ENCODE peak calls at places on chromosomes 1 and 21, in eight cellular contexts. One of them, this sample, is unnamed.

GRCh38 chr1:225737179-225737578 is 40.4 kb upstream of the SRP9 start:
- DNase-seq in pancreas: no peak
- DNase-seq in GM13977: no peak
- DNase-seq in endothelial cell: no peak
- DNase-seq in mammary epithelial cell: peak
- DNase-seq in CD8-positive, alpha-beta T cell: no peak
- DNase-seq in tibial nerve: no peak
- DNase-seq in fibroblast of the aortic adventitia: no peak
- DNase-seq in this sample: no peak

GRCh38 chr1:86507935-86508582 is 38.8 kb upstream of the CLCA4 start:
- DNase-seq in pancreas: no peak
- DNase-seq in GM13977: no peak
- DNase-seq in endothelial cell: peak
- DNase-seq in mammary epithelial cell: no peak
- DNase-seq in CD8-positive, alpha-beta T cell: no peak
- DNase-seq in tibial nerve: no peak
- DNase-seq in fibroblast of the aortic adventitia: peak
- DNase-seq in this sample: no peak

GRCh38 chr1:65323246-65323645 is 13.9 kb downstream of the DNAJC6 start:
- DNase-seq in pancreas: no peak
- DNase-seq in GM13977: no peak
- DNase-seq in endothelial cell: no peak
- DNase-seq in mammary epithelial cell: peak
- DNase-seq in CD8-positive, alpha-beta T cell: no peak
- DNase-seq in tibial nerve: no peak
- DNase-seq in fibroblast of the aortic adventitia: no peak
- DNase-seq in this sample: no peak

GRCh38 chr1:54818461-54819194 is 17.5 kb upstream of the TTC22 start:
- DNase-seq in pancreas: no peak
- DNase-seq in GM13977: no peak
- DNase-seq in endothelial cell: no peak
- DNase-seq in mammary epithelial cell: no peak
- DNase-seq in CD8-positive, alpha-beta T cell: no peak
- DNase-seq in tibial nerve: no peak
- DNase-seq in fibroblast of the aortic adventitia: peak
- DNase-seq in this sample: no peak

GRCh38 chr1:156319664-156320063 is 18.4 kb downstream of the CCT3 start:
- DNase-seq in pancreas: no peak
- DNase-seq in GM13977: no peak
- DNase-seq in endothelial cell: no peak
- DNase-seq in mammary epithelial cell: no peak
- DNase-seq in CD8-positive, alpha-beta T cell: no peak
- DNase-seq in tibial nerve: peak
- DNase-seq in fibroblast of the aortic adventitia: peak
- DNase-seq in this sample: peak

GRCh38 chr1:84892657-84893618 is at the start of gene LPAR3:
- DNase-seq in pancreas: peak
- DNase-seq in GM13977: peak
- DNase-seq in endothelial cell: peak
- DNase-seq in mammary epithelial cell: peak
- DNase-seq in CD8-positive, alpha-beta T cell: peak
- DNase-seq in tibial nerve: no peak
- DNase-seq in fibroblast of the aortic adventitia: peak
- DNase-seq in this sample: no peak

GRCh38 chr1:109249654-109250401 is 489 bp downstream of the CELSR2 start:
- DNase-seq in pancreas: peak
- DNase-seq in GM13977: no peak
- DNase-seq in endothelial cell: no peak
- DNase-seq in mammary epithelial cell: no peak
- DNase-seq in CD8-positive, alpha-beta T cell: no peak
- DNase-seq in tibial nerve: no peak
- DNase-seq in fibroblast of the aortic adventitia: no peak
- DNase-seq in this sample: no peak

GRCh38 chr1:225945564-225945963 is 4.5 kb upstream of the LEFTY2 start:
- DNase-seq in pancreas: no peak
- DNase-seq in GM13977: no peak
- DNase-seq in endothelial cell: no peak
- DNase-seq in mammary epithelial cell: no peak
- DNase-seq in CD8-positive, alpha-beta T cell: no peak
- DNase-seq in tibial nerve: no peak
- DNase-seq in fibroblast of the aortic adventitia: no peak
- DNase-seq in this sample: no peak

GRCh38 chr1:35557118-35557610 is at the start of gene KIAA0319L:
- DNase-seq in pancreas: peak
- DNase-seq in GM13977: peak
- DNase-seq in endothelial cell: peak
- DNase-seq in mammary epithelial cell: no peak
- DNase-seq in CD8-positive, alpha-beta T cell: no peak
- DNase-seq in tibial nerve: no peak
- DNase-seq in fibroblast of the aortic adventitia: no peak
- DNase-seq in this sample: peak

GRCh38 chr1:94955767-94956632 is 29.1 kb upstream of the CNN3 start:
- DNase-seq in pancreas: no peak
- DNase-seq in GM13977: no peak
- DNase-seq in endothelial cell: no peak
- DNase-seq in mammary epithelial cell: no peak
- DNase-seq in CD8-positive, alpha-beta T cell: no peak
- DNase-seq in tibial nerve: no peak
- DNase-seq in fibroblast of the aortic adventitia: peak
- DNase-seq in this sample: no peak

GRCh38 chr21:42653492-42654061 is at the start of gene PDE9A:
- DNase-seq in pancreas: peak
- DNase-seq in GM13977: peak
- DNase-seq in endothelial cell: peak
- DNase-seq in mammary epithelial cell: no peak
- DNase-seq in CD8-positive, alpha-beta T cell: peak
- DNase-seq in tibial nerve: no peak
- DNase-seq in fibroblast of the aortic adventitia: no peak
- DNase-seq in this sample: peak

GRCh38 chr21:42651515-42652401 is 1.7 kb upstream of the PDE9A start:
- DNase-seq in pancreas: no peak
- DNase-seq in GM13977: peak
- DNase-seq in endothelial cell: no peak
- DNase-seq in mammary epithelial cell: no peak
- DNase-seq in CD8-positive, alpha-beta T cell: no peak
- DNase-seq in tibial nerve: no peak
- DNase-seq in fibroblast of the aortic adventitia: no peak
- DNase-seq in this sample: peak

GRCh38 chr21:42654179-42654912 is 925 bp downstream of the PDE9A start:
- DNase-seq in pancreas: no peak
- DNase-seq in GM13977: peak
- DNase-seq in endothelial cell: peak
- DNase-seq in mammary epithelial cell: peak
- DNase-seq in CD8-positive, alpha-beta T cell: peak
- DNase-seq in tibial nerve: no peak
- DNase-seq in fibroblast of the aortic adventitia: no peak
- DNase-seq in this sample: peak

GRCh38 chr21:42650441-42651421 is 2.7 kb upstream of the PDE9A start:
- DNase-seq in pancreas: no peak
- DNase-seq in GM13977: no peak
- DNase-seq in endothelial cell: no peak
- DNase-seq in mammary epithelial cell: no peak
- DNase-seq in CD8-positive, alpha-beta T cell: no peak
- DNase-seq in tibial nerve: no peak
- DNase-seq in fibroblast of the aortic adventitia: no peak
- DNase-seq in this sample: no peak

GRCh38 chr21:42652527-42653491 is 612 bp upstream of the PDE9A start:
- DNase-seq in pancreas: peak
- DNase-seq in GM13977: peak
- DNase-seq in endothelial cell: peak
- DNase-seq in mammary epithelial cell: peak
- DNase-seq in CD8-positive, alpha-beta T cell: no peak
- DNase-seq in tibial nerve: peak
- DNase-seq in fibroblast of the aortic adventitia: no peak
- DNase-seq in this sample: peak
- TF ChIP-seq CTCF in pancreas: peak
- TF ChIP-seq CTCF in GM13977: no peak
- TF ChIP-seq CTCF in endothelial cell: peak
- TF ChIP-seq CTCF in mammary epithelial cell: peak
- TF ChIP-seq CTCF in CD8-positive, alpha-beta T cell: no peak
- TF ChIP-seq CTCF in tibial nerve: peak
- TF ChIP-seq CTCF in fibroblast of the aortic adventitia: peak
- TF ChIP-seq CTCF in this sample: no peak

GRCh38 chr1:234545512-234546386 is 64.2 kb downstream of the IRF2BP2 start:
- DNase-seq in pancreas: no peak
- DNase-seq in GM13977: no peak
- DNase-seq in endothelial cell: no peak
- DNase-seq in mammary epithelial cell: no peak
- DNase-seq in CD8-positive, alpha-beta T cell: no peak
- DNase-seq in tibial nerve: no peak
- DNase-seq in fibroblast of the aortic adventitia: no peak
- DNase-seq in this sample: no peak

GRCh38 chr1:234541281-234541975 is 62.4 kb upstream of the TARBP1 start:
- DNase-seq in pancreas: no peak
- DNase-seq in GM13977: no peak
- DNase-seq in endothelial cell: no peak
- DNase-seq in mammary epithelial cell: peak
- DNase-seq in CD8-positive, alpha-beta T cell: no peak
- DNase-seq in tibial nerve: no peak
- DNase-seq in fibroblast of the aortic adventitia: peak
- DNase-seq in this sample: no peak

GRCh38 chr1:234542211-234542850 is 63.4 kb upstream of the TARBP1 start:
- DNase-seq in pancreas: no peak
- DNase-seq in GM13977: no peak
- DNase-seq in endothelial cell: no peak
- DNase-seq in mammary epithelial cell: no peak
- DNase-seq in CD8-positive, alpha-beta T cell: no peak
- DNase-seq in tibial nerve: no peak
- DNase-seq in fibroblast of the aortic adventitia: no peak
- DNase-seq in this sample: no peak

GRCh38 chr1:234544094-234544579 is 65.2 kb upstream of the TARBP1 start:
- DNase-seq in pancreas: no peak
- DNase-seq in GM13977: no peak
- DNase-seq in endothelial cell: no peak
- DNase-seq in mammary epithelial cell: peak
- DNase-seq in CD8-positive, alpha-beta T cell: peak
- DNase-seq in tibial nerve: peak
- DNase-seq in fibroblast of the aortic adventitia: peak
- DNase-seq in this sample: no peak

DNA sequence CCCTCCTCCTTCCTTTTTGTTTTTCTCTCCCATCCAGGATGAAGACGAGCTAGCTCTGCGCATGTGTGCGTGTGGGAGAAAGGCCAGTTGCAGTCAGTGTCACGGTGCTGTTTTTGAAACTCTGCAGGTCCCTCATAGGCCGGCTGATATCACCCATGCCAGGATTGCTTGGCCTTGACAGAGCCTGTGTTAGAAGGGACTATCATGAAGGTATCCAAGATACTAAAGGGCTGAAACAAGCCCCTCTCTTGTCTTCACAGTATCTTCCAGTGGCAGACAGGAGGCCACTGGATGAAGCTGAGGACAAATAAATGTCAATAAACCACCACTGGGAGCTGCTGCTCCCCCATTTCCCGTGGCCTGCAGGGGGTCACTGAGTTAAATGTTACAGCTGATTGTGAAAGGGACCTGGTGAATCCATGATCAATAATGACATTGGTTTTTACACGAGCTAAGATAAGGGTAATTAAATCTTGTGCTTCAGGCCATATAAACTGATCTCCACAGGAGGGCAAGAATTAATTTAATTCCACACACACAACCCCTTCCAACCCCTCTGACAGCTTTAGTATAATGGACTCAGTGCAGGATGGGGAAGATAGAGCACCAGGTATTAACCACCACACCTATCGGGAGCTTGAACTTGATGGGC is 64.6 kb upstream of the TARBP1 start:
- DNase-seq in pancreas: no peak
- DNase-seq in GM13977: no peak
- DNase-seq in endothelial cell: no peak
- DNase-seq in mammary epithelial cell: no peak
- DNase-seq in CD8-positive, alpha-beta T cell: no peak
- DNase-seq in tibial nerve: no peak
- DNase-seq in fibroblast of the aortic adventitia: no peak
- DNase-seq in this sample: no peak
- TF ChIP-seq CTCF in pancreas: no peak
- TF ChIP-seq CTCF in GM13977: no peak
- TF ChIP-seq CTCF in endothelial cell: no peak
- TF ChIP-seq CTCF in mammary epithelial cell: no peak
- TF ChIP-seq CTCF in CD8-positive, alpha-beta T cell: no peak
- TF ChIP-seq CTCF in tibial nerve: no peak
- TF ChIP-seq CTCF in fibroblast of the aortic adventitia: no peak
- TF ChIP-seq CTCF in this sample: no peak

DNA sequence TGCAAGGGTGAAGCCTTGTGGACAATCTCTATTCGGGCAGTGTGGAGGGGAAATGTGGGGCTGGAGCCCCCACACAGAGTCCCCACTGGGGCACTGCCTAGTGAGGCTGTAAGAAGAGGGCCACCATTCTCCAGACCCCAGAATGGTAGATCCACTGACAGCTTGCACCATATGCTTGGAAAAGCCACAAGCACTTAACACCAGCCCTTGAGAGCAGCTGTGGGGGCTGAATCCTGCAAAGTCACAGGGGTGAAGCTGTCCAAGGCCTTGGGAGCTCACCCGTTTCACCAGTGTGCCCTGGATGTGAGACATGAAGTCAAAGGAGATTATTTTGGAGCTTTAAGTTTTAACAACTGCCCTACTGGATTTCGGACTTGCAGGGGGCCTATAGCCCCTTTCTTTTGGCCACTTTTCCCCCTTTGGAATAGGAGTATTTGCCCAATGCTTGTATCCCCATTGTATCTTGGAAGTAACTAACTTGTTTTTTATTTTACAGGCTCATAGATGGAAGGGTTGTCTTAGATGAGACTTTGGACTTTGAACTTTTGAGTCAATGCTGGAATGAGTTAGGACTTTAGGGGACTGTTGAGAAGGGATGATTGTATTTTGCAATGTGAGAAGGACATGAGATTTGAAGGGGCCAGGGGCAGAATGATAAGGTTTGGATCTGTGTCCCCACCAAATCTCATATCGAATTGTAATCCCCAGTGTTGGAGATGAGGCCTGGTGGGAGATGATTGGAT is 16.3 kb upstream of the COL6A1 start:
- DNase-seq in pancreas: no peak
- DNase-seq in GM13977: no peak
- DNase-seq in endothelial cell: no peak
- DNase-seq in mammary epithelial cell: no peak
- DNase-seq in CD8-positive, alpha-beta T cell: no peak
- DNase-seq in tibial nerve: no peak
- DNase-seq in fibroblast of the aortic adventitia: no peak
- DNase-seq in this sample: no peak
- TF ChIP-seq CTCF in pancreas: no peak
- TF ChIP-seq CTCF in GM13977: no peak
- TF ChIP-seq CTCF in endothelial cell: no peak
- TF ChIP-seq CTCF in mammary epithelial cell: no peak
- TF ChIP-seq CTCF in CD8-positive, alpha-beta T cell: no peak
- TF ChIP-seq CTCF in tibial nerve: no peak
- TF ChIP-seq CTCF in fibroblast of the aortic adventitia: no peak
- TF ChIP-seq CTCF in this sample: no peak

DNA sequence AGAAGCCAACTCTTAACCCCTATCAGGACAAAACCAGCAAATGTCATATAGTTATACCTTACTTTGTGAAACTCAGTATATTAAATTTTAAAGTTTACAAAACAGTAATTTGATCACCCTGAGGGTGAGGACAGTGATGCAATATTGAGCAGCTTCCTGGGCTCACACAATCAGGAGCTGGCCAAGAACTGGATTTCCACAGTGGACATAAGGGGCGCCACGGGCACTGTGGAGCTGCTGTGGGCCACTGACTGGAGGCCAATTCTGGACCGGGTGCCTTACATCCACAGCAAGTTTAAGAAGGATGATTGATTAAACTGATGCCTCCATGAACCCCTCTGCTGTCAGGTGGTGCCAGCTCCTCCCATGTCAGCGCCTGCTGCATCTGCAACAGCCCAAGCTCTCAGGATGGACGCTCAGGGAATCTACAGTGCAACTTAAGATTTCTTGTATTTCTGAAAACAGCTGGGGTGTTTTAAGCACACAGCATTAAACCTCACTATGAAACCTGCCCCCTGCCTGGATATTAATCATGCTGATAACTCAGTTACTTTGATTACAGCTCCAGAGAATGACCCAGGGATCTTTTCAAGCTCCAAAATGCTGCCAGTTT is 55.9 kb downstream of the TOR3A start:
- DNase-seq in pancreas: no peak
- DNase-seq in GM13977: no peak
- DNase-seq in endothelial cell: no peak
- DNase-seq in mammary epithelial cell: no peak
- DNase-seq in CD8-positive, alpha-beta T cell: no peak
- DNase-seq in tibial nerve: no peak
- DNase-seq in fibroblast of the aortic adventitia: peak
- DNase-seq in this sample: no peak
- TF ChIP-seq CTCF in pancreas: no peak
- TF ChIP-seq CTCF in GM13977: no peak
- TF ChIP-seq CTCF in endothelial cell: no peak
- TF ChIP-seq CTCF in mammary epithelial cell: no peak
- TF ChIP-seq CTCF in CD8-positive, alpha-beta T cell: no peak
- TF ChIP-seq CTCF in tibial nerve: no peak
- TF ChIP-seq CTCF in fibroblast of the aortic adventitia: no peak
- TF ChIP-seq CTCF in this sample: no peak